ENCODE peak calls at places on chromosomes 4 and X, in nine cellular contexts. V is fibroblast of the aortic adventitia, Y is fibroblast of mammary gland, B is GM10248, W is GM12865, L is AG09319, I is PC-3, X is endothelial cell, C is lower lobe of right lung. E is an unnamed sample.
A peak's percentile ranks its signal among the peaks of the same experiment; 100 is the strongest.

GRCh38 chrX:50180073-50180940 is 20.5 kb downstream of the AKAP4 start:
- DNase-seq in Y (no peak), B (no peak), V (no peak), L (no peak), W (no peak), C (no peak), X (no peak), I (no peak), E (no peak)

GRCh38 chrX:138034136-138034535 is 468.2 kb downstream of the ZIC3 start:
- DNase-seq in L (no peak), I (peak; percentile 51), Y (no peak), X (no peak), W (no peak), B (no peak), V (no peak), C (no peak), E (no peak)

GRCh38 chrX:22192419-22193086 is 80.2 kb upstream of the CBLL2 start:
- DNase-seq in L (no peak), C (peak; percentile 61), Y (peak; percentile 66), W (peak; percentile 65), V (peak; percentile 64), B (peak; percentile 40), I (peak; percentile 78), X (peak; percentile 48), E (peak; percentile 56)

GRCh38 chr4:101256222-101256621 is 91.1 kb downstream of the PPP3CA start:
- DNase-seq in C (no peak), L (no peak), X (no peak), I (no peak), B (no peak), Y (no peak), V (no peak), W (no peak), E (no peak)

GRCh38 chrX:100649550-100650356 is 5.8 kb downstream of the SRPX2 start:
- DNase-seq in Y (peak; percentile 96), W (no peak), B (no peak), C (peak; percentile 45), X (peak; percentile 6), I (peak; percentile 87), L (peak; percentile 74), V (peak; percentile 87), E (no peak)

GRCh38 chrX:4844376-4844775 is 1130.9 kb upstream of the PRKX start:
- DNase-seq in X (no peak), L (no peak), Y (no peak), C (no peak), I (peak; percentile 90), W (no peak), V (no peak), B (no peak), E (no peak)

GRCh38 chrX:133287860-133288259 is 69.7 kb upstream of the TFDP3 start:
- DNase-seq in V (no peak), W (no peak), Y (no peak), X (no peak), C (no peak), L (no peak), B (no peak), I (no peak), E (no peak)

GRCh38 chrX:118824173-118824782 is 654 bp downstream of the ZCCHC12 start:
- DNase-seq in I (no peak), C (no peak), Y (no peak), W (no peak), B (no peak), V (no peak), X (peak; percentile 22), L (no peak), E (peak; percentile 16)

DNA sequence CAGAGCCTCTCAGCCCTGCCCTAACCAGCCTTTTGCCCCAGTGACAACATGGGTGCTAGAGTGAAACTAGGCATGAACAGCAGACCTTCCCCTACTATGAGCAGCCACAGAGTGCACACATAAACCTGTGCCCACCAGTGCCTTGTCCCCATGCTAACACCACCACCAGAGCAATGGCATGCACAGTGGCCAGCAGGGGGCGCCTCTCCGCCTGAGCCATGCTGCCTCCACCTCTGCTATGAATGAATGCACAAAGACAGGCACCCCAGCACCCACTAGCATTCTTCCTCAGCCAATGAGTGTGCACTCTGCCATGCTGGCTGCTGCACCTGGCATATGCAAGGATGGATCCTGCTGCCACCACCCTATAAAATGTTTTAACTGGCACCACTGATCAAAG is 286.9 kb upstream of the FGF16 start:
- DNase-seq in W (peak; percentile 0), L (no peak), Y (no peak), C (no peak), I (peak; percentile 13), X (peak; percentile 27), V (no peak), B (no peak), E (no peak)
- TF ChIP-seq CTCF in W (no peak), L (peak; percentile 27), Y (peak; percentile 19), C (peak; percentile 24), I (peak; percentile 58), X (peak; percentile 28), V (peak; percentile 24), B (peak; percentile 14), E (peak; percentile 31)

GRCh38 chr4:23260510-23260909 is 567.8 kb downstream of the GBA3 start:
- DNase-seq in I (no peak), V (no peak), Y (no peak), X (no peak), C (no peak), W (no peak), B (no peak), L (no peak), E (no peak)

GRCh38 chr4:23268072-23268771 is 575.5 kb downstream of the GBA3 start:
- DNase-seq in W (no peak), Y (no peak), B (no peak), L (no peak), I (no peak), C (no peak), X (no peak), V (no peak), E (no peak)

GRCh38 chr4:23269583-23269982 is 576.8 kb downstream of the GBA3 start:
- DNase-seq in V (no peak), Y (peak; percentile 0), I (no peak), B (no peak), L (no peak), X (no peak), C (no peak), W (no peak), E (no peak)

DNA sequence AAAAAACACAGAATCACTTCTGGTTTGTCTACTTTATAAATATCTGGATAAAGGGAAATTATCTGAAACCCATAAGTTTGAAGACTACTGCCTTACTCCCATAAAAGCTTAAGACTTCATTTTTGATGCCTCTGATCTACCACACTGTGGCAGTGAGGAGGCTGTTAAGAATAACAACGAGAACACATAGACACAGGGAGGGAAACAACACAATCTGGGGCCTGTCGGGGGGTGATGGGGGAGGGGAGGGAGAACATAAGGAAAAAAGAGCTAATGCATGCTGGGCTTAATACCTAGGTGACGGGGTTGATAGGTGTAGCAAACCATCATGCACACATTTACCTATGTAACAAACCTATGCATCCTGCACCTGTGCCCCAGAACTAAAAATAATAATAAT is 573.7 kb downstream of the GBA3 start:
- DNase-seq in X (no peak), I (no peak), W (no peak), V (no peak), Y (no peak), L (no peak), B (no peak), C (no peak), E (no peak)
- TF ChIP-seq CTCF in X (no peak), I (no peak), W (no peak), V (no peak), Y (no peak), L (no peak), B (no peak), C (no peak), E (no peak)

GRCh38 chrX:14698770-14699169 is 169.4 kb downstream of the GLRA2 start:
- DNase-seq in I (no peak), L (no peak), V (no peak), X (no peak), Y (no peak), W (no peak), C (no peak), B (no peak), E (no peak)

GRCh38 chrX:14694631-14695030 is 165.3 kb downstream of the GLRA2 start:
- DNase-seq in C (no peak), Y (peak; percentile 62), V (peak; percentile 43), B (no peak), I (peak; percentile 65), L (no peak), X (no peak), W (no peak), E (no peak)

GRCh38 chrX:14700982-14701381 is 171.6 kb downstream of the GLRA2 start:
- DNase-seq in C (no peak), I (no peak), L (no peak), W (no peak), B (no peak), X (no peak), Y (no peak), V (no peak), E (no peak)

GRCh38 chrX:14702145-14702544 is 170.7 kb downstream of the FANCB start:
- DNase-seq in V (no peak), I (no peak), C (no peak), B (no peak), X (no peak), Y (no peak), L (no peak), W (no peak), E (no peak)

DNA sequence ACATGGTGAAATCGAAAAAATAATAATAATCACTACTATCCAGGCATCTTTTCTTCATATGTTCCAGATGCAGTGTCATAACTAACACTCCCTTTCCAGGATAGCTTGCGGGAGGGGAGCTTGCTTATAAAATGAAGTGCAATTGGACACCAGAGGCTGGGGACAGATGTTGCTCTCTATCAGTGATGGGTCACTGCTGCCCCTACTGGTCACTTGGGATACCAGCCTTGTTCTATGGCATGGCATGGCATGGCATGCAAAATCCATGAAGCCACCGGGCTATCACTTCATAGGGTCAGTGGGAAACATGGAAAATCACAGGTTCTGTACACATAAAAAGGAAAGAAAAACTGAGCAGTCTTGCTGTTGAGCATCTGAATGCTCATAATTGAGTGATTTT is 168.1 kb downstream of the GLRA2 start:
- DNase-seq in Y (peak; percentile 25), I (peak; percentile 69), V (no peak), C (no peak), B (peak; percentile 13), L (no peak), W (peak; percentile 40), X (peak; percentile 42), E (no peak)
- TF ChIP-seq CTCF in Y (peak; percentile 62), I (peak; percentile 84), V (peak; percentile 48), C (peak; percentile 46), B (peak; percentile 24), L (peak; percentile 37), W (peak; percentile 56), X (peak; percentile 49), E (peak; percentile 45)

GRCh38 chrX:103017542-103017941 is 46.4 kb downstream of the BEX1 start:
- DNase-seq in L (no peak), X (no peak), V (no peak), B (no peak), W (no peak), I (peak; percentile 4), C (no peak), Y (no peak), E (no peak)
- TF ChIP-seq CTCF in L (peak; percentile 22), X (no peak), V (peak; percentile 45), B (no peak), W (no peak), I (peak; percentile 29), C (no peak), Y (no peak), E (no peak)

E was measured in progenitor cell of endocrine pancreas.